ENCODE peak calls at places on chromosomes 12 and 14, in five cellular contexts. N is dorsolateral prefrontal cortex, Z is psoas muscle, M is epithelial cell of esophagus, K is lower leg skin. R is an unnamed sample.

GRCh38 chr12:45214739-45215418 is 1.0 kb upstream of the ANO6 start:
- DNase-seq in N (no peak), Z (no peak), M (peak; percentile 18), K (no peak), R (no peak)

GRCh38 chr12:131101703-131102492 is 148.2 kb downstream of the ADGRD1 start:
- DNase-seq in N (no peak), Z (no peak), M (no peak), K (no peak), R (no peak)

GRCh38 chr12:30806989-30807694 is 52.4 kb upstream of the CAPRIN2 start:
- DNase-seq in N (no peak), Z (no peak), M (peak; percentile 75), K (no peak), R (no peak)

GRCh38 chr12:29547151-29547561 is 49.7 kb upstream of the OVCH1 start:
- DNase-seq in N (no peak), Z (no peak), M (peak; percentile 5), K (no peak), R (no peak)

GRCh38 chr14:105146181-105146975 is 22.2 kb downstream of the JAG2 start:
- DNase-seq in N (peak; percentile 34), Z (peak; percentile 40), M (no peak), K (peak; percentile 81), R (no peak)

GRCh38 chr12:46585854-46586621 is 213.5 kb upstream of the SLC38A2 start:
- DNase-seq in N (no peak), Z (no peak), M (peak; percentile 85), K (no peak), R (peak; percentile 45)

GRCh38 chr14:36513451-36514277 is 6.4 kb downstream of the NKX2-1 start:
- DNase-seq in N (no peak), Z (no peak), M (no peak), K (no peak), R (no peak)

GRCh38 chr12:46983959-46984833 is 95.2 kb upstream of the PCED1B start:
- DNase-seq in N (no peak), Z (no peak), M (peak; percentile 85), K (no peak), R (peak; percentile 10)

GRCh38 chr14:91230363-91231035 is 14.0 kb downstream of the GPR68 start:
- DNase-seq in N (no peak), Z (no peak), M (no peak), K (no peak), R (no peak)

GRCh38 chr12:89636054-89636775 is 72.4 kb downstream of the ATP2B1 start:
- DNase-seq in N (no peak), Z (no peak), M (peak; percentile 81), K (no peak), R (no peak)

GRCh38 chr14:103746706-103747105 is 31.1 kb downstream of the ZFYVE21 start:
- DNase-seq in N (no peak), Z (no peak), M (peak; percentile 61), K (peak; percentile 62), R (no peak)

GRCh38 chr14:35533357-35534129 is 421 bp upstream of the INSM2 start:
- DNase-seq in N (peak; percentile 78), Z (peak; percentile 69), M (peak; percentile 76), K (no peak), R (peak; percentile 86)

GRCh38 chr12:116370886-116371580 is 93.5 kb upstream of the MED13L start:
- DNase-seq in N (no peak), Z (no peak), M (no peak), K (no peak), R (no peak)

GRCh38 chr14:101400815-101401214 is 160.5 kb upstream of the DIO3 start:
- DNase-seq in N (no peak), Z (no peak), M (no peak), K (no peak), R (no peak)

GRCh38 chr12:92421701-92422100 is 276.1 kb upstream of the BTG1 start:
- DNase-seq in N (no peak), Z (no peak), M (peak; percentile 89), K (no peak), R (no peak)

GRCh38 chr12:3293446-3294161 is 197.4 kb upstream of the PRMT8 start:
- DNase-seq in N (no peak), Z (no peak), M (peak; percentile 77), K (no peak), R (no peak)

GRCh38 chr12:65083581-65083980 is 37.5 kb downstream of the WIF1 start:
- DNase-seq in N (no peak), Z (no peak), M (no peak), K (no peak), R (no peak)

GRCh38 chr14:104135904-104136471 is 2.4 kb upstream of the KIF26A start:
- DNase-seq in N (peak; percentile 41), Z (peak; percentile 44), M (no peak), K (no peak), R (no peak)

GRCh38 chr14:68781161-68782021 is 11.5 kb downstream of the ZFP36L1 start:
- DNase-seq in N (no peak), Z (peak; percentile 54), M (no peak), K (peak; percentile 87), R (no peak)

GRCh38 chr14:68328509-68328908 is 464.4 kb downstream of the ZFP36L1 start:
- DNase-seq in N (no peak), Z (no peak), M (no peak), K (no peak), R (no peak)

GRCh38 chr12:119696943-119697342 is 29.0 kb downstream of the PRKAB1 start:
- DNase-seq in N (no peak), Z (no peak), M (no peak), K (no peak), R (no peak)

GRCh38 chr14:23916446-23916845 is 37.1 kb upstream of the DHRS4 start:
- DNase-seq in N (no peak), Z (no peak), M (no peak), K (no peak), R (no peak)

GRCh38 chr14:23910081-23910875 is 43.3 kb upstream of the DHRS4 start:
- DNase-seq in N (no peak), Z (no peak), M (peak; percentile 72), K (no peak), R (peak; percentile 50)

GRCh38 chr14:23916038-23916437 is 37.5 kb upstream of the DHRS4 start:
- DNase-seq in N (no peak), Z (no peak), M (no peak), K (no peak), R (no peak)

GRCh38 chr14:23915559-23915958 is 38.0 kb upstream of the DHRS4 start:
- DNase-seq in N (no peak), Z (no peak), M (no peak), K (no peak), R (no peak)

DNA sequence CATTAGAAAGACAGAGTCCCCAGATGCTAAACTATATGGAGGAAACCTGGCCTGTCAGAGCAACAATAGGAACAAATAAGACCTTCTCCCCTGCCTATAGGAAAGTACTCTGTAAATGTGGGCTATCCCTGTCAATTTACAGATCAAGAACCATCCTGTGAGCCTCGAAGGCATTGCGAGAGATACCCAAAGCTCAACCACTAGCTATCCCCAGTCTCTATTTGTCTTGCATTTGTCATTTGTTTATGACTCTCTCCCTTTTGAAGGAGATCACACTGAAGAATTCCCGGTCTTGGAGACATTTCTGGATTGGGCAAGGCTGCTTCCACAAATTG is 42.7 kb upstream of the DHRS4 start:
- DNase-seq in N (no peak), Z (no peak), M (no peak), K (no peak), R (no peak)
- TF ChIP-seq CTCF in N (no peak), Z (no peak), M (no peak), K (no peak), R (no peak)

DNA sequence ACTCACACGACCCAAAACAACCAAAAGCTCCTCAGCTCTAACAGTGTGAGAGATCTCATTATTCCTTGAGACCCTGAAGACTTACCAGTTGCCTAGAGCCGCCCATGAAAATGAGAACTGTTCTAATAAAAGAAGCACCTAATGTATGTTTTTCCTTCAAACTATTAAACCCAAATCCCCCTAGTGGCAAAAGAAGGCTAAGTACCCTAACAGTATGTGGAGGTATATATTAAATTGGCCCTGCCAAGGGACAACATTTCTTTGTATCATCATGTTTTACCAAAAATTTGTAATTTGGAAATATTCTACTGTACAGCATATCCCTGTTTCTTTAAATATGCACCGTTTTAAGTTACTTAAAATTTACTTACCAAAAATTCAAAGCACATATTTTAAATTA is 38.0 kb upstream of the PPFIA2 start:
- DNase-seq in N (no peak), Z (no peak), M (peak; percentile 27), K (no peak), R (no peak)
- TF ChIP-seq CTCF in N (no peak), Z (no peak), M (peak; percentile 30), K (no peak), R (peak; percentile 63)

GRCh38 chr12:22981711-22982110 is 356.7 kb downstream of the ETNK1 start:
- DNase-seq in N (no peak), Z (no peak), M (peak; percentile 58), K (no peak), R (no peak)
- TF ChIP-seq CTCF in N (no peak), Z (no peak), M (peak; percentile 45), K (no peak), R (no peak)

GRCh38 chr12:124525455-124525854 is 42.0 kb downstream of the NCOR2 start:
- DNase-seq in N (peak; percentile 68), Z (peak; percentile 92), M (no peak), K (no peak), R (no peak)

GRCh38 chr12:124529595-124530276 is 37.7 kb downstream of the NCOR2 start:
- DNase-seq in N (no peak), Z (no peak), M (no peak), K (no peak), R (no peak)

GRCh38 chr12:124530637-124531263 is 36.7 kb downstream of the NCOR2 start:
- DNase-seq in N (no peak), Z (no peak), M (no peak), K (no peak), R (no peak)

GRCh38 chr12:124525927-124526692 is 41.3 kb downstream of the NCOR2 start:
- DNase-seq in N (no peak), Z (no peak), M (no peak), K (no peak), R (no peak)

DNA sequence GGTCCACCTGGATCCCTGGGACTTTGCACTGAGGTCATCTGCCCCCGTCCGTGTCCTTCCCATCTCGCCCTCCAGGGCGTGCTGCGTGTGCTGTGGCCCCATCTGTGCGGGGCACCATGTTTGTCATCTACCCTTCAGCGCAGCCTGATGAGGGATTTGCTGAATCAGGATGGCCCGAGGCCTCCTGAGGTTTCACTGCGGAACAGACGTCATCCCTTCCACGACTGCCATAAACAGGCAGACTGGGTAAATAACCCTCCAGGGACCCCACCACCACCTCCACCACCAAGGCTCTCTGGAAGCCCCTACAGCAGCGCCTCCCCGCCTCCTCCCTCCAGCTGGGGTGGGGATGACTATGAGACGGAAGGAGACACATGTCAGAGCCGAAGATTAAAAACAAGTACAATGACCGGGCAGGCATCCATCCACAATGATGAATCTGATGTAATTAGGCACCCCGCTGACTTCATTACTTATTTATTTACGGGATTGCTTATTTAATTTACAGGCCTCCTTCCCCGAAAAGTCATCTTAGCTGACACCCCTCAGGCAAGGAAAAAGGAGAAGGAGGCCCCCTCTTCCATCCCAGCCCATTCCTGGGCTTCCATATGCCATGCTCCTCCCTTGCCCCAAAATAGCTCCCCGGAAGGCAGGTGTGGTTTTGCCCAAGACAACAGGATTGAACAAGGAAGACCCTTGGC is 39.4 kb downstream of the NCOR2 start:
- DNase-seq in N (no peak), Z (peak; percentile 68), M (peak; percentile 55), K (no peak), R (no peak)
- TF ChIP-seq CTCF in N (peak; percentile 10), Z (no peak), M (no peak), K (no peak), R (peak; percentile 26)

R was measured in neural crest cell.